ENCODE peak calls at places on chromosomes 11 and 22, in eight cellular contexts. Z is A549, X is uterus, T is neural progenitor cell, S is RWPE1, V is AG04450, G is PC-9, W is cardiac muscle cell. D is an unnamed sample.

GRCh38 chr22:50684501-50684900 is 11.9 kb downstream of the SHANK3 start:
- DNase-seq in Z (no peak), X (no peak), T (no peak), S (no peak), V (no peak), G (no peak), W (no peak), D (no peak)

GRCh38 chr11:2912498-2912897 is 16.7 kb downstream of the PHLDA2 start:
- DNase-seq in Z (peak; percentile 76), X (no peak), T (no peak), S (peak; percentile 99), V (no peak), G (peak; percentile 90), W (peak; percentile 63), D (peak; percentile 86)

GRCh38 chr22:30226192-30226832 is 20.2 kb downstream of the LIF start:
- DNase-seq in Z (peak; percentile 77), X (no peak), T (no peak), S (peak; percentile 30), V (no peak), G (no peak), W (no peak), D (no peak)

GRCh38 chr11:22192642-22193347 is at the start of gene ANO5:
- DNase-seq in Z (peak; percentile 73), X (peak; percentile 25), T (peak; percentile 87), S (no peak), V (no peak), G (no peak), W (peak; percentile 7), D (no peak)

GRCh38 chr11:2142762-2143202 is 3.6 kb upstream of the IGF2 start:
- DNase-seq in Z (no peak), X (no peak), T (no peak), S (peak; percentile 49), V (no peak), G (peak; percentile 53), W (peak; percentile 25), D (peak; percentile 33)

GRCh38 chr22:27603823-27604190 is 197.7 kb downstream of the MN1 start:
- DNase-seq in Z (no peak), X (no peak), T (peak; percentile 34), S (no peak), V (no peak), G (no peak), W (peak; percentile 89), D (peak; percentile 26)

GRCh38 chr22:49532831-49533802 is 294.6 kb downstream of the BRD1 start:
- DNase-seq in Z (no peak), X (no peak), T (no peak), S (no peak), V (no peak), G (no peak), W (no peak), D (no peak)

GRCh38 chr11:47328449-47329390 is 23.8 kb downstream of the MYBPC3 start:
- DNase-seq in Z (no peak), X (no peak), T (no peak), S (no peak), V (no peak), G (no peak), W (no peak), D (no peak)

GRCh38 chr11:94964934-94965333 is 8.4 kb downstream of the CWC15 start:
- DNase-seq in Z (no peak), X (no peak), T (no peak), S (no peak), V (no peak), G (no peak), W (no peak), D (no peak)

GRCh38 chr11:47912843-47913437 is 64.8 kb upstream of the NUP160 start:
- DNase-seq in Z (peak; percentile 74), X (no peak), T (no peak), S (no peak), V (no peak), G (peak; percentile 72), W (peak; percentile 72), D (no peak)

GRCh38 chr11:63871962-63872832 is 33.3 kb downstream of the MARK2 start:
- DNase-seq in Z (peak; percentile 86), X (peak; percentile 78), T (peak; percentile 41), S (peak; percentile 70), V (peak; percentile 48), G (peak; percentile 99), W (peak; percentile 91), D (peak; percentile 87)

GRCh38 chr11:2365571-2366210 is 11.4 kb upstream of the CD81 start:
- DNase-seq in Z (no peak), X (no peak), T (no peak), S (no peak), V (no peak), G (no peak), W (no peak), D (no peak)

GRCh38 chr11:131906963-131907362 is 536.5 kb downstream of the NTM start:
- DNase-seq in Z (no peak), X (no peak), T (no peak), S (no peak), V (no peak), G (no peak), W (peak; percentile 16), D (no peak)

GRCh38 chr11:59523541-59523940 is 12.2 kb downstream of the OR4D9 start:
- DNase-seq in Z (peak; percentile 30), X (no peak), T (peak; percentile 24), S (no peak), V (no peak), G (no peak), W (no peak), D (no peak)

DNA sequence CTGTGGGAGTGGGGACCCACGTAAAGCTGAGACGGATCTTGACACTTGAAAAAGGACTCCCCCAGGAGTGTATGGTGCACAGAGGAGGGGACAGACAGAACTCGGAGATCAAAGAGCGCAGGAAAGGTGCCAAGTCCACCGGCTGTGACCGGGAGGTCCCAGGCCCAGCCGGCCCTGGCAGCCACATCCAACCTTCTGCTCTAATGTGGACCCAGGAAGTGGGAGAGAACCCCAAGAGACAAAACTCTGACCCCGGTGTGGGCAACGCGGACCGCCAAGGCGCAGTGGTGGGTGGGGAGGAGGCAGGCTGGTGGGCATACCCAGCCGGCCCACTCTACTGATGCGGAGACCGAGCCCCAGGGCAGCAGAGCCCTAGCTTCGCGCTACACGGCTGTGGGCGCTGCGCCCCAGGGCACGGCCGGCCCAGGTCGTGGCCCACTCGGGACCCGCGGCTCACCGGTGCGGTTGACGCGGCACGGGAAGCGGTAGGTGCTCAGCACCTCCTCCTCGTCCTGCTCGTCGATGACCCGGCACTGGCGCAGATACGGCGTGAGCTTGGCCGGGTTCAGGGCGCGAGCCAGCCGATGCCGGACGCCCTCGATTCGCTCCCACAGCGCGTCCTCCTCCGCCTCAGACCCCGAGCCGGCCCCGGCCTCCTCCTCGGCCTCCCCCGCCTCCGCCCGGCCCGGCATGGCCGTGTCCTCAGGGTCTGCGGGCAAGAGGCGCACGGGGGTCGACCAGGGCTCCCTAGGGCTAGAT is 527 bp downstream of the CARD10 start:
- DNase-seq in Z (no peak), X (no peak), T (peak; percentile 49), S (no peak), V (no peak), G (no peak), W (peak; percentile 26), D (no peak)
- H3K27ac ChIP-seq in Z (peak overlapping the region; percentile 90), X (peak overlapping the region; percentile 34), T (no peak overlapping the region), S (peak overlapping the region; percentile 92), V (no peak overlapping the region), G (no peak overlapping the region), W (no peak overlapping the region), D (no peak overlapping the region)

GRCh38 chr22:44968736-44969135 is 41.1 kb downstream of the PHF21B start:
- DNase-seq in Z (no peak), X (no peak), T (peak; percentile 42), S (no peak), V (no peak), G (no peak), W (no peak), D (no peak)
- TF ChIP-seq CTCF in Z (no peak), X (no peak), T (peak; percentile 40), S (no peak), V (no peak), G (no peak), W (no peak), D (peak; percentile 37)

DNA sequence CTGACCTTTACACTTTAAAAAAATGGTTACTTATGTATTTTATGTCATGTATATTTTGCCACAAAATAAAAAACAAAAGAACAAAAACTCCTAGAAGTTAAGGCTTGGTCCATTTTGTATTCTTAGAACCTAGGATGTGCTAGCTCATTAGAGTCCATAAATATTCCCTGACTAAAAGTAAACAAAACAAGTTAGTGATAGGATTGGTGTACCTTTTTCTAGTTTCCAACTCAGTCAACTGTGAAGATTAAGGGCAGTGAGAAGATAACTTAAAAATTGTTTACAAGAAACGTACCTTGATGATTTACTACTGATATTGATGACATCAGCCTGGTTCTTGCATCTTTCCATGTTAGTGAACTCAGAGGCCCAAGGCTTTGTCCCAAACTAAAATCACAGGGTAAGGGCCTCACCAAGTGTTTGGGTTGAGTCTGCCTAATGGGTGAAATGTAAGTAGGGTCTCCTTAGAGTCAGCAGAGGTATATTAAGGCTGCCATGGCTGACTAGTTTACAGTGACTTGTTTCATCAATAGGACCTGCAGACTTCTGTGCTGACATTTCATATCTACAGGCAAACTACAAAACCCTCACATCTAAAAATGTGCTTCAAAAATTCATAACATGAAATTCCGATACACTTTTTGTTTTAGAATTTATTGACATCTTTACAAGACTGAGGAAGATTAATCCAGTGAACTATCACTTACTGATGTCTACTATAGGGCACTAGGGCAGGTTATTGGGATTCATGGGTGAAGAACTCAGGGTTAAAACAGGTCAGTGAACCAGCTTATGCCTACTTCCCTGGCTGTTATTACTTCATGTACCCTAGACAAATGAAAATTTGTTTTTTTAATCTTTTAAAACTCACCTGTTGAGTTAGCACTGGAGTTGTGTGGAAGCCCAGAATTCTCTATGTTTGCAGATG is 4.4 kb downstream of the TMEM123 start:
- DNase-seq in Z (no peak), X (no peak), T (no peak), S (no peak), V (no peak), G (no peak), W (no peak), D (no peak)
- H3K27ac ChIP-seq in Z (no peak overlapping the region), X (peak overlapping the region; percentile 52), T (no peak overlapping the region), S (no peak overlapping the region), V (no peak overlapping the region), G (no peak overlapping the region), W (no peak overlapping the region), D (no peak overlapping the region)

GRCh38 chr11:12482839-12483238 is 105.5 kb downstream of the PARVA start:
- DNase-seq in Z (no peak), X (no peak), T (no peak), S (no peak), V (no peak), G (no peak), W (no peak), D (no peak)

GRCh38 chr11:12483604-12484003 is 106.2 kb downstream of the PARVA start:
- DNase-seq in Z (no peak), X (no peak), T (no peak), S (no peak), V (no peak), G (no peak), W (no peak), D (no peak)

GRCh38 chr11:12489246-12489772 is 111.9 kb downstream of the PARVA start:
- DNase-seq in Z (no peak), X (no peak), T (no peak), S (no peak), V (no peak), G (no peak), W (no peak), D (no peak)

GRCh38 chr11:12480401-12480800 is 103.0 kb downstream of the PARVA start:
- DNase-seq in Z (no peak), X (no peak), T (no peak), S (no peak), V (no peak), G (no peak), W (no peak), D (no peak)

GRCh38 chr11:12485328-12485727 is 108.0 kb downstream of the PARVA start:
- DNase-seq in Z (no peak), X (no peak), T (no peak), S (no peak), V (no peak), G (no peak), W (no peak), D (no peak)
- TF ChIP-seq CTCF in Z (peak; percentile 28), X (no peak), T (peak; percentile 25), S (no peak), V (peak; percentile 51), G (peak; percentile 58), W (peak; percentile 52), D (peak; percentile 71)